ENCODE peak calls at places on chromosomes 16 and 17, in four cellular contexts. Y is neural progenitor cell, F is K562, K is right lobe of liver. Z is an unnamed sample.

GRCh38 chr16:51201604-51202003 is 50.5 kb upstream of the SALL1 start:
- DNase-seq in Y (no peak), F (no peak), K (no peak), Z (no peak)

GRCh38 chr17:80183581-80184422 is 14.0 kb downstream of the CARD14 start:
- DNase-seq in Y (no peak), F (no peak), K (no peak), Z (no peak)

GRCh38 chr16:64910351-64910750 is 211.5 kb downstream of the CDH11 start:
- DNase-seq in Y (peak; percentile 10), F (no peak), K (no peak), Z (peak; percentile 94)

GRCh38 chr16:86740817-86741799 is 162.8 kb downstream of the FOXL1 start:
- DNase-seq in Y (peak; percentile 41), F (no peak), K (peak; percentile 38), Z (peak; percentile 79)

GRCh38 chr17:73203135-73203787 is 10.4 kb downstream of the COG1 start:
- DNase-seq in Y (no peak), F (no peak), K (no peak), Z (no peak)

GRCh38 chr16:61014869-61015268 is 1021.4 kb downstream of the CDH8 start:
- DNase-seq in Y (no peak), F (no peak), K (no peak), Z (peak; percentile 61)

GRCh38 chr17:44820631-44821196 is 9.4 kb downstream of the GJC1 start:
- DNase-seq in Y (no peak), F (no peak), K (no peak), Z (no peak)

GRCh38 chr17:38743556-38744171 is 4.5 kb downstream of the PCGF2 start:
- DNase-seq in Y (no peak), F (no peak), K (no peak), Z (no peak)

GRCh38 chr17:9986754-9987382 is 81.8 kb upstream of the RCVRN start:
- DNase-seq in Y (no peak), F (no peak), K (no peak), Z (no peak)
- H3K4me3 ChIP-seq in Y (no peak overlapping the region), F (no peak overlapping the region), K (no peak overlapping the region), Z (no peak overlapping the region)

DNA sequence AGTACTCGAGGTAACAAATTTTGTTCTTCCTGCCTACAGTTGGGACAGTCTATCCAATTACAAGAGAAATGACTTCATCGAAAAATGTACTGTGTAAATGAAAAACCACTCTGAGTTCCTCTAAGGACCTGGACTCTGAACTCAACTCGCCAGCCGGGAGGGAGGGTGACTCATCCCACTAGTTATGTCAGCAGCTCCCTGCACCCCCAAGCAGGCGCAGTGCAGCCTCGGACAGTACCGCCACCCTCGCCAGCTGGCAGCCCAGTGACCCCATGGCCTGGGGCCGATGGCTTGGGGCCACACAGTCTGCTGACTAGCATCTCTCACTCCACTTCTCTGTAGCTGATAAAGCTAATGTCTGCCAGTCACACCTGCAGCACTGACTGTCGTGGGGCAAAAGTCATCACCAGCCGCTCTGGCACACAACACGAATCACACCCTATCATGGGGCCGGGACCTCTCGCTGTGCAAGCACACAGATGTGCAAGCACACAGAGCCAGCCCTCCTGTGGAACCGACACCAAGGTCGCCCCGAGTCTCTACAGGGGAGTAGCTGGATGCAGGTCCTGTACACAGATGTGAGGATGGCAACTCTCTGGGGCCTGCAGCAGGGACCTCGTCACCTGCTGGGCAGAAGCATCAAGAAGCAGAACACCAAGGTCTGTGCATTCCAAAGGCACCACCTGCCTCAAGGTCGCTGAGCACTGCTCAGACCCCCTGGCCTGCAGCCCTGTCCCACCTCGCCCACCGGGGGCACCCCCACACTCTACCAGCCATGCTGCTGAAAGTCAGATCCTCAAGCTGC is 5.7 kb downstream of the CSNK1D start:
- DNase-seq in Y (no peak), F (peak; percentile 45), K (peak; percentile 95), Z (peak; percentile 87)
- H3K4me1 ChIP-seq in Y (peaks cover 18% of the 10 kb centered on the region), F (peaks cover 41% of the 10 kb centered on the region), K (no peaks in the 10 kb centered on the region), Z (peaks cover 28% of the 10 kb centered on the region)

GRCh38 chr17:5110816-5111215 is 862 bp downstream of the ZNF232 start:
- DNase-seq in Y (no peak), F (no peak), K (no peak), Z (no peak)
- H3K27ac ChIP-seq in Y (no peak overlapping the region), F (no peak overlapping the region), K (no peak overlapping the region), Z (no peak overlapping the region)

DNA sequence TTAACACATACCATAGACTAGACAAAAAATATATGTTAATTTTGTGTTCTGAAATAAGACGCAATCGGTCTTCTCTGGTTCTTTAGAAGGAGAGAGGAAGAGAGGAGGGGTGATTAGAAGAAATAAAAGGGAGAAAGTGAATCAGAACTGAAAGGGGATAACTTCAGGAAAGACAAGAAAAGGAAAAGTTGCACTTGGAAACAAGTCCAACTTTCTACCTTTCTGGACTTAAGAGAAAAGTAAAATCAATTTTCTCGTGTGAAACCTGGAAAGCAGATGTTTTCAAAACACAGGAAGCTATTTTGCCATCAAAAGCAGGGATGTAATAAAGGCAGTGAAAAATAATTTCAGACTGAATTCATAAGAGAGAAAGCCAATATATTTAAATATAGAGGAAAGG is 11.9 kb upstream of the ZFHX3 start:
- DNase-seq in Y (no peak), F (no peak), K (no peak), Z (no peak)
- H3K4me3 ChIP-seq in Y (peak overlapping the region; percentile 71), F (no peak overlapping the region), K (no peak overlapping the region), Z (peak overlapping the region; percentile 80)

GRCh38 chr16:85319984-85320440 is 207.7 kb upstream of the CIBAR2 start:
- DNase-seq in Y (no peak), F (no peak), K (no peak), Z (no peak)
- H3K4me1 ChIP-seq in Y (peaks cover 3% of the 10 kb centered on the region), F (peaks cover 41% of the 10 kb centered on the region), K (no peaks in the 10 kb centered on the region), Z (peaks cover 7% of the 10 kb centered on the region)

GRCh38 chr17:22462461-22462860 is 770.1 kb downstream of the KCNJ18 start:
- DNase-seq in Y (no peak), F (no peak), K (no peak), Z (no peak)

GRCh38 chr17:22459331-22459952 is 767.1 kb downstream of the KCNJ18 start:
- DNase-seq in Y (no peak), F (no peak), K (no peak), Z (no peak)

GRCh38 chr17:22461460-22462145 is 769.3 kb downstream of the KCNJ18 start:
- DNase-seq in Y (no peak), F (peak; percentile 7), K (no peak), Z (no peak)

GRCh38 chr17:22459953-22460350 is 767.6 kb downstream of the KCNJ18 start:
- DNase-seq in Y (no peak), F (no peak), K (no peak), Z (no peak)

GRCh38 chr17:22460461-22461063 is 768.2 kb downstream of the KCNJ18 start:
- DNase-seq in Y (no peak), F (no peak), K (no peak), Z (no peak)
- H3K27ac ChIP-seq in Y (no peak overlapping the region), F (no peak overlapping the region), K (no peak overlapping the region), Z (no peak overlapping the region)

GRCh38 chr16:11581677-11582076 is 5.0 kb downstream of the LITAF start:
- DNase-seq in Y (no peak), F (no peak), K (no peak), Z (no peak)
- H3K4me3 ChIP-seq in Y (no peak overlapping the region), F (no peak overlapping the region), K (no peak overlapping the region), Z (no peak overlapping the region)

Z was measured in SJCRH30.